ENCODE peak calls at places on chromosomes 12 and 14, in ten cellular contexts. One of them, this sample, is unnamed.

GRCh38 chr12:59858508-59858907 is 262.7 kb downstream of the SLC16A7 start:
- DNase-seq in upper lobe of right lung: no peak
- DNase-seq in NCI-H1105 treated with DMSO at 0.1 percent for 48 hours: no peak
- DNase-seq in CD8-positive, alpha-beta memory T cell: no peak
- DNase-seq in smooth muscle cell of the brain vasculature: no peak
- DNase-seq in iPS-NIHi11: no peak
- DNase-seq in HCT116: no peak
- DNase-seq in frontal cortex: no peak
- DNase-seq in stimulated activated CD8-positive, alpha-beta memory T cell treated with anti-CD3 and anti-CD28 coated beads, Interleukin-15, amount 100 ng/mL, for 48 hours: no peak
- DNase-seq in CD4-positive, alpha-beta memory T cell: no peak
- DNase-seq in this sample: no peak

GRCh38 chr12:131542351-131542750 is 168.5 kb upstream of the SFSWAP start:
- DNase-seq in upper lobe of right lung: no peak
- DNase-seq in NCI-H1105 treated with DMSO at 0.1 percent for 48 hours: no peak
- DNase-seq in CD8-positive, alpha-beta memory T cell: no peak
- DNase-seq in smooth muscle cell of the brain vasculature: no peak
- DNase-seq in iPS-NIHi11: no peak
- DNase-seq in HCT116: no peak
- DNase-seq in frontal cortex: no peak
- DNase-seq in stimulated activated CD8-positive, alpha-beta memory T cell treated with anti-CD3 and anti-CD28 coated beads, Interleukin-15, amount 100 ng/mL, for 48 hours: no peak
- DNase-seq in CD4-positive, alpha-beta memory T cell: no peak
- DNase-seq in this sample: no peak

GRCh38 chr12:24780969-24781368 is 167.9 kb downstream of the BCAT1 start:
- DNase-seq in upper lobe of right lung: no peak
- DNase-seq in NCI-H1105 treated with DMSO at 0.1 percent for 48 hours: no peak
- DNase-seq in CD8-positive, alpha-beta memory T cell: no peak
- DNase-seq in smooth muscle cell of the brain vasculature: no peak
- DNase-seq in iPS-NIHi11: no peak
- DNase-seq in HCT116: no peak
- DNase-seq in frontal cortex: no peak
- DNase-seq in stimulated activated CD8-positive, alpha-beta memory T cell treated with anti-CD3 and anti-CD28 coated beads, Interleukin-15, amount 100 ng/mL, for 48 hours: no peak
- DNase-seq in CD4-positive, alpha-beta memory T cell: no peak
- DNase-seq in this sample: no peak

GRCh38 chr12:6925543-6926279 is 2.0 kb upstream of the ATN1 start:
- DNase-seq in upper lobe of right lung: peak
- DNase-seq in NCI-H1105 treated with DMSO at 0.1 percent for 48 hours: peak
- DNase-seq in CD8-positive, alpha-beta memory T cell: no peak
- DNase-seq in smooth muscle cell of the brain vasculature: no peak
- DNase-seq in iPS-NIHi11: peak
- DNase-seq in HCT116: peak
- DNase-seq in frontal cortex: peak
- DNase-seq in stimulated activated CD8-positive, alpha-beta memory T cell treated with anti-CD3 and anti-CD28 coated beads, Interleukin-15, amount 100 ng/mL, for 48 hours: no peak
- DNase-seq in CD4-positive, alpha-beta memory T cell: no peak
- DNase-seq in this sample: peak

GRCh38 chr12:111409403-111410228 is 3.9 kb downstream of the SH2B3 start:
- DNase-seq in upper lobe of right lung: peak
- DNase-seq in NCI-H1105 treated with DMSO at 0.1 percent for 48 hours: no peak
- DNase-seq in CD8-positive, alpha-beta memory T cell: no peak
- DNase-seq in smooth muscle cell of the brain vasculature: no peak
- DNase-seq in iPS-NIHi11: no peak
- DNase-seq in HCT116: no peak
- DNase-seq in frontal cortex: no peak
- DNase-seq in stimulated activated CD8-positive, alpha-beta memory T cell treated with anti-CD3 and anti-CD28 coated beads, Interleukin-15, amount 100 ng/mL, for 48 hours: no peak
- DNase-seq in CD4-positive, alpha-beta memory T cell: peak
- DNase-seq in this sample: no peak

GRCh38 chr12:116582610-116583009 is 23.4 kb downstream of the MAP1LC3B2 start:
- DNase-seq in upper lobe of right lung: peak
- DNase-seq in NCI-H1105 treated with DMSO at 0.1 percent for 48 hours: no peak
- DNase-seq in CD8-positive, alpha-beta memory T cell: no peak
- DNase-seq in smooth muscle cell of the brain vasculature: no peak
- DNase-seq in iPS-NIHi11: no peak
- DNase-seq in HCT116: no peak
- DNase-seq in frontal cortex: no peak
- DNase-seq in stimulated activated CD8-positive, alpha-beta memory T cell treated with anti-CD3 and anti-CD28 coated beads, Interleukin-15, amount 100 ng/mL, for 48 hours: no peak
- DNase-seq in CD4-positive, alpha-beta memory T cell: no peak
- DNase-seq in this sample: no peak

GRCh38 chr12:121778567-121779421 is 14.7 kb downstream of the RHOF start:
- DNase-seq in upper lobe of right lung: no peak
- DNase-seq in NCI-H1105 treated with DMSO at 0.1 percent for 48 hours: no peak
- DNase-seq in CD8-positive, alpha-beta memory T cell: no peak
- DNase-seq in smooth muscle cell of the brain vasculature: no peak
- DNase-seq in iPS-NIHi11: no peak
- DNase-seq in HCT116: no peak
- DNase-seq in frontal cortex: no peak
- DNase-seq in stimulated activated CD8-positive, alpha-beta memory T cell treated with anti-CD3 and anti-CD28 coated beads, Interleukin-15, amount 100 ng/mL, for 48 hours: no peak
- DNase-seq in CD4-positive, alpha-beta memory T cell: no peak
- DNase-seq in this sample: no peak

GRCh38 chr12:118402251-118402650 is 25.9 kb downstream of the SUDS3 start:
- DNase-seq in upper lobe of right lung: no peak
- DNase-seq in NCI-H1105 treated with DMSO at 0.1 percent for 48 hours: no peak
- DNase-seq in CD8-positive, alpha-beta memory T cell: no peak
- DNase-seq in smooth muscle cell of the brain vasculature: no peak
- DNase-seq in iPS-NIHi11: no peak
- DNase-seq in HCT116: no peak
- DNase-seq in frontal cortex: no peak
- DNase-seq in stimulated activated CD8-positive, alpha-beta memory T cell treated with anti-CD3 and anti-CD28 coated beads, Interleukin-15, amount 100 ng/mL, for 48 hours: no peak
- DNase-seq in CD4-positive, alpha-beta memory T cell: no peak
- DNase-seq in this sample: no peak

GRCh38 chr14:50928002-50928635 is 16.2 kb downstream of the PYGL start:
- DNase-seq in upper lobe of right lung: no peak
- DNase-seq in NCI-H1105 treated with DMSO at 0.1 percent for 48 hours: no peak
- DNase-seq in CD8-positive, alpha-beta memory T cell: no peak
- DNase-seq in smooth muscle cell of the brain vasculature: no peak
- DNase-seq in iPS-NIHi11: no peak
- DNase-seq in HCT116: no peak
- DNase-seq in frontal cortex: no peak
- DNase-seq in stimulated activated CD8-positive, alpha-beta memory T cell treated with anti-CD3 and anti-CD28 coated beads, Interleukin-15, amount 100 ng/mL, for 48 hours: no peak
- DNase-seq in CD4-positive, alpha-beta memory T cell: no peak
- DNase-seq in this sample: no peak

GRCh38 chr14:23910081-23910875 is 43.3 kb upstream of the DHRS4 start:
- DNase-seq in upper lobe of right lung: no peak
- DNase-seq in NCI-H1105 treated with DMSO at 0.1 percent for 48 hours: peak
- DNase-seq in CD8-positive, alpha-beta memory T cell: no peak
- DNase-seq in smooth muscle cell of the brain vasculature: peak
- DNase-seq in iPS-NIHi11: peak
- DNase-seq in HCT116: peak
- DNase-seq in frontal cortex: no peak
- DNase-seq in stimulated activated CD8-positive, alpha-beta memory T cell treated with anti-CD3 and anti-CD28 coated beads, Interleukin-15, amount 100 ng/mL, for 48 hours: peak
- DNase-seq in CD4-positive, alpha-beta memory T cell: no peak
- DNase-seq in this sample: no peak

GRCh38 chr14:66238969-66239368 is 247.2 kb upstream of the CCDC196 start:
- DNase-seq in upper lobe of right lung: no peak
- DNase-seq in NCI-H1105 treated with DMSO at 0.1 percent for 48 hours: no peak
- DNase-seq in CD8-positive, alpha-beta memory T cell: no peak
- DNase-seq in smooth muscle cell of the brain vasculature: no peak
- DNase-seq in iPS-NIHi11: no peak
- DNase-seq in HCT116: no peak
- DNase-seq in frontal cortex: no peak
- DNase-seq in stimulated activated CD8-positive, alpha-beta memory T cell treated with anti-CD3 and anti-CD28 coated beads, Interleukin-15, amount 100 ng/mL, for 48 hours: no peak
- DNase-seq in CD4-positive, alpha-beta memory T cell: no peak
- DNase-seq in this sample: no peak

GRCh38 chr12:93818488-93819047 is 141.4 kb downstream of the CRADD start:
- DNase-seq in upper lobe of right lung: no peak
- DNase-seq in NCI-H1105 treated with DMSO at 0.1 percent for 48 hours: no peak
- DNase-seq in CD8-positive, alpha-beta memory T cell: no peak
- DNase-seq in smooth muscle cell of the brain vasculature: no peak
- DNase-seq in iPS-NIHi11: no peak
- DNase-seq in HCT116: no peak
- DNase-seq in frontal cortex: no peak
- DNase-seq in stimulated activated CD8-positive, alpha-beta memory T cell treated with anti-CD3 and anti-CD28 coated beads, Interleukin-15, amount 100 ng/mL, for 48 hours: no peak
- DNase-seq in CD4-positive, alpha-beta memory T cell: no peak
- DNase-seq in this sample: no peak

GRCh38 chr12:25253371-25254068 is 2.8 kb upstream of the KRAS start:
- DNase-seq in upper lobe of right lung: no peak
- DNase-seq in NCI-H1105 treated with DMSO at 0.1 percent for 48 hours: no peak
- DNase-seq in CD8-positive, alpha-beta memory T cell: no peak
- DNase-seq in smooth muscle cell of the brain vasculature: no peak
- DNase-seq in iPS-NIHi11: no peak
- DNase-seq in HCT116: no peak
- DNase-seq in frontal cortex: no peak
- DNase-seq in stimulated activated CD8-positive, alpha-beta memory T cell treated with anti-CD3 and anti-CD28 coated beads, Interleukin-15, amount 100 ng/mL, for 48 hours: no peak
- DNase-seq in CD4-positive, alpha-beta memory T cell: no peak
- DNase-seq in this sample: no peak

GRCh38 chr12:9895215-9895971 is 14.1 kb downstream of the KLRF2 start:
- DNase-seq in upper lobe of right lung: no peak
- DNase-seq in NCI-H1105 treated with DMSO at 0.1 percent for 48 hours: no peak
- DNase-seq in CD8-positive, alpha-beta memory T cell: no peak
- DNase-seq in smooth muscle cell of the brain vasculature: no peak
- DNase-seq in iPS-NIHi11: no peak
- DNase-seq in HCT116: no peak
- DNase-seq in frontal cortex: no peak
- DNase-seq in stimulated activated CD8-positive, alpha-beta memory T cell treated with anti-CD3 and anti-CD28 coated beads, Interleukin-15, amount 100 ng/mL, for 48 hours: no peak
- DNase-seq in CD4-positive, alpha-beta memory T cell: no peak
- DNase-seq in this sample: no peak

GRCh38 chr12:103626498-103626897 is 39.4 kb downstream of the STAB2 start:
- DNase-seq in upper lobe of right lung: no peak
- DNase-seq in NCI-H1105 treated with DMSO at 0.1 percent for 48 hours: no peak
- DNase-seq in CD8-positive, alpha-beta memory T cell: no peak
- DNase-seq in smooth muscle cell of the brain vasculature: no peak
- DNase-seq in iPS-NIHi11: peak
- DNase-seq in HCT116: no peak
- DNase-seq in frontal cortex: no peak
- DNase-seq in stimulated activated CD8-positive, alpha-beta memory T cell treated with anti-CD3 and anti-CD28 coated beads, Interleukin-15, amount 100 ng/mL, for 48 hours: no peak
- DNase-seq in CD4-positive, alpha-beta memory T cell: no peak
- DNase-seq in this sample: no peak

GRCh38 chr12:51661199-51661598 is 70.2 kb downstream of the SCN8A start:
- DNase-seq in upper lobe of right lung: no peak
- DNase-seq in NCI-H1105 treated with DMSO at 0.1 percent for 48 hours: no peak
- DNase-seq in CD8-positive, alpha-beta memory T cell: no peak
- DNase-seq in smooth muscle cell of the brain vasculature: no peak
- DNase-seq in iPS-NIHi11: no peak
- DNase-seq in HCT116: no peak
- DNase-seq in frontal cortex: no peak
- DNase-seq in stimulated activated CD8-positive, alpha-beta memory T cell treated with anti-CD3 and anti-CD28 coated beads, Interleukin-15, amount 100 ng/mL, for 48 hours: no peak
- DNase-seq in CD4-positive, alpha-beta memory T cell: no peak
- DNase-seq in this sample: no peak

This sample was measured in glomerular endothelial cell.